ENCODE peak calls at places on chromosomes 4 and X, in four cellular contexts. P, S, F and J are unnamed samples.

GRCh38 chr4:78205601-78206000 is 148.5 kb downstream of the FRAS1 start:
- DNase-seq in P (no peak), S (peak), F (no peak), J (no peak)

GRCh38 chr4:37803348-37803973 is 23.0 kb upstream of the PGM2 start:
- DNase-seq in P (no peak), S (no peak), F (peak), J (no peak)

GRCh38 chr4:96352051-96352517 is 512.2 kb downstream of the PDHA2 start:
- DNase-seq in P (no peak), S (peak), F (no peak), J (no peak)

GRCh38 chr4:168021666-168022065 is 70.7 kb upstream of the ANXA10 start:
- DNase-seq in P (no peak), S (no peak), F (no peak), J (no peak)

GRCh38 chr4:33696066-33696465 is 2548.2 kb downstream of the ARAP2 start:
- DNase-seq in P (no peak), S (no peak), F (no peak), J (no peak)

GRCh38 chr4:36235306-36235705 is 9.0 kb downstream of the ARAP2 start:
- DNase-seq in P (no peak), S (no peak), F (no peak), J (no peak)

GRCh38 chrX:107857815-107858214 is 32.1 kb downstream of the MID2 start:
- DNase-seq in P (no peak), S (no peak), F (no peak), J (no peak)

GRCh38 chrX:634306-634958 is 3.8 kb downstream of the SHOX start:
- DNase-seq in P (no peak), S (no peak), F (no peak), J (no peak)

GRCh38 chr4:54185380-54185779 is 43.7 kb upstream of the PDGFRA start:
- DNase-seq in P (no peak), S (no peak), F (no peak), J (no peak)

DNA sequence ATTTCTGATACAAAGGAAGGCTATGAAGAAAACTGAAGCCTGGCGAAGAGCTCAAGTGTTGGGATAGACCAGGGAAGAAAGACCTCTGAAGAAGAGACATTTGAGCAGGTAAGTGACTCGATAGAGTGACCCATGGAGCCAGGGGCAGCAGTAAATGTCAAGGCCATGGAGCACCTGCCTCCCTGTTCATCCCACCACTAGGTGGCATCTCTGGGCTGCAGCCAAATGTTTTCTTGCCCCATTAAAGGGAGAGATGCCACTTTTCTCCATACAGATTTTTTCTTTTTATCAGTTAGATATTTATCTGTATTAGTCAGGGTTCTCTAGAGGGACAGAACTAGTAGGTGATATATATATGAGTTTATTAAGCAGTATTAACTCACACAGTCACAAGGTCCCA is 4.9 kb upstream of the ZNF81 start:
- DNase-seq in P (no peak), S (peak), F (peak), J (no peak)
- TF ChIP-seq CTCF in P (peak), S (peak), F (peak), J (peak)

DNA sequence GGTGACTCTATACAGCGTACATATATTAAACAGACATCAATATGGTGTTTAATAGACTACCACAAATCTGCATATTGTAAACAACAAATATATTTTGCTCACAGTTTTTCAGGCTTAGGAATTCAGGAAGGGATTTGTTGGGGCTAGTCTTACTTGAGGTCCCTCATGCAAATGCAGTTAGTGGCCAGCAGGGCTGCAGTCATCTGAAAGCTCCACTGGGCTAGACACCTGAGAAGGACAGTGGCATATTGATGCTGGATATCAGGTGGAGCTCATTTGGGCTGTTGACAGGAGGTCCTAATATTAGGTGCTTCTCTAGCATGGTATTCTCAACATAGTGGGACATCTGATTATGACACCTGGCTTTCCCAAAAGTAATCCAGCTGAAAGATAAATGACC is 493.8 kb upstream of the PABPC4L start:
- DNase-seq in P (no peak), S (no peak), F (no peak), J (no peak)
- TF ChIP-seq CTCF in P (no peak), S (peak), F (no peak), J (no peak)

DNA sequence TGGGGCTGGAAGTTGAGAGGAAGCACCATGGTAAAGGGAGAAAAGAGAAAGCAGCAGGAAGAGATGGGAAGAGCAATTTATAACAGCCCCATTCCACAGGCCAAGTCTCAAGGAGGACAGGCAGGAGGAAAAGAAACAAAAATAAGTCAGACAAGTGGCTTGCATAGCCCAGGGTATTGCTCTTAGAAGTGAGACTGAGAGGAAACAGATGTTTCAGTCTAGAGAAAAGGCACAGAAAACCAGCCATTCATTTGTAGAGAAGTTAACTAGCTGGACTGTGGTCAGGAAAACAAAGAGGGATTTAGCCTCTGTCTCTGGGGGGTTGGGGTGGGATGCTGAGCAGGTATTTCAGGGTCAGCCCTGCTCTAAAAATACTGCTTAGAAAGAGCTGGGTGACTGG is 175.0 kb upstream of the ARHGEF9 start:
- DNase-seq in P (no peak), S (no peak), F (no peak), J (no peak)
- TF ChIP-seq CTCF in P (no peak), S (no peak), F (no peak), J (no peak)

GRCh38 chr4:158791588-158791987 is 22.8 kb downstream of the FNIP2 start:
- DNase-seq in P (no peak), S (no peak), F (no peak), J (no peak)

GRCh38 chr4:158788608-158789007 is 19.8 kb downstream of the FNIP2 start:
- DNase-seq in P (no peak), S (no peak), F (no peak), J (no peak)

GRCh38 chr4:158786155-158786581 is 17.3 kb downstream of the FNIP2 start:
- DNase-seq in P (no peak), S (no peak), F (no peak), J (no peak)

GRCh38 chr4:158789853-158790252 is 21.0 kb downstream of the FNIP2 start:
- DNase-seq in P (no peak), S (no peak), F (no peak), J (no peak)

DNA sequence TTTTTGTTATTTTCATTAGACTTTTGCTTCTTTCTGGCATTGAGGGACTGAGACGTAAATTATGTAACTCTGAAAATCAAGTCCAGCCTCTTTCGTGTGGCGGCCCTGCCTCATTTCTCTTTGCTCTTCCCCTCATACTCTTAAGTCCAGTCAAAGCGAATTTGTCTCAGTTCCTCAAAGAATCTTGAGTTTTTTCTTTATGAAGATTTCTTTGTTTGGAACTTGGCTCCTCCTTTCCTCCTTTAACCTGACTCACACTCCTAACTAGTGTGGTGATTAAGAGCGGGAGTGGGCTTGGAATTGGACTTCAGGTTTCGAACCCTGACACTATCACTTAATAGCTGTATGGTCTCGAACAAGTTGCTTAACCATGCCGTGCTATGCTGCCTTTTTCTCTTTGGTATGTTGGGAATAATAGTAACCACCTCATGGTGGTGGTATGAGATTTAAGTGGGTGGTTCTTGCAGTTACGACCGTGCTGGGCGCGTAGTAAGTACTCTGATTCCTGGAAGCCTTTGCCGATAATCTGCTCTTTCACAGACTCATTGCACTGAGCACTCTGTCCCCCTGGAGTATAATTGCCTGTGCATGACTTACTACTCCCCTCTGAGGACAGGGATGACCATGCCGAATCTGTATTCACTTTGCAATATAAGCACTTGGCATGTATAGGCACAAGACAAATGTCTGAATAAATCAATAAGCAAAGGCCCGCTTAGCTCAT is 19.1 kb downstream of the FNIP2 start:
- DNase-seq in P (no peak), S (no peak), F (no peak), J (no peak)
- TF ChIP-seq CTCF in P (no peak), S (no peak), F (no peak), J (no peak)

GRCh38 chr4:155688211-155688610 is 21.6 kb downstream of the GUCY1A1 start:
- DNase-seq in P (no peak), S (no peak), F (no peak), J (no peak)

GRCh38 chr4:155690044-155690837 is 23.6 kb downstream of the GUCY1A1 start:
- DNase-seq in P (no peak), S (no peak), F (no peak), J (no peak)

GRCh38 chr4:155692361-155692760 is 25.7 kb downstream of the GUCY1A1 start:
- DNase-seq in P (no peak), S (no peak), F (no peak), J (no peak)

GRCh38 chr4:155684892-155685550 is 18.4 kb downstream of the GUCY1A1 start:
- DNase-seq in P (no peak), S (no peak), F (no peak), J (no peak)

GRCh38 chr4:155687380-155687982 is 20.8 kb downstream of the GUCY1A1 start:
- DNase-seq in P (no peak), S (no peak), F (no peak), J (no peak)
- TF ChIP-seq CTCF in P (no peak), S (no peak), F (no peak), J (no peak)